ENCODE peak calls at places on chromosome 21, in six cellular contexts. M is mammary epithelial cell, V is gastrocnemius medialis, P is tibial artery, B is caudate nucleus, K is GM23338. U is an unnamed sample.
A peak's percentile ranks its signal among the peaks of the same experiment; 100 is the strongest.

GRCh38 chr21:20789696-20790095 is 208.5 kb upstream of the NCAM2 start:
- DNase-seq in K (no peak), V (no peak), B (no peak), P (no peak), M (no peak), U (no peak)

GRCh38 chr21:28633803-28634572 is 358.7 kb downstream of the LTN1 start:
- DNase-seq in K (no peak), P (peak; percentile 45), M (peak; percentile 89), V (no peak), B (no peak), U (peak; percentile 91)

GRCh38 chr21:28230559-28230958 is 762.1 kb downstream of the LTN1 start:
- DNase-seq in B (no peak), K (no peak), M (no peak), P (no peak), V (no peak), U (no peak)

GRCh38 chr21:28699591-28700259 is 293.0 kb downstream of the LTN1 start:
- DNase-seq in M (peak; percentile 47), V (no peak), B (no peak), P (no peak), K (no peak), U (peak; percentile 46)

GRCh38 chr21:38839683-38840286 is 34.1 kb downstream of the ETS2 start:
- DNase-seq in B (no peak), K (no peak), V (no peak), M (peak; percentile 97), P (no peak), U (peak; percentile 79)

GRCh38 chr21:41074607-41075184 is 93.3 kb upstream of the BACE2 start:
- DNase-seq in M (no peak), K (no peak), B (no peak), P (no peak), V (no peak), U (no peak)

GRCh38 chr21:17612023-17612564 is 607 bp downstream of the BTG3 start:
- DNase-seq in K (peak; percentile 70), M (peak; percentile 83), V (no peak), P (peak; percentile 38), B (no peak), U (peak; percentile 22)

GRCh38 chr21:34075760-34076159 is 2.4 kb downstream of the MRPS6 start:
- DNase-seq in M (no peak), P (no peak), K (no peak), V (no peak), B (no peak), U (no peak)

GRCh38 chr21:14691924-14692323 is 145.8 kb upstream of the SAMSN1 start:
- DNase-seq in B (no peak), M (no peak), V (no peak), K (no peak), P (no peak), U (no peak)

GRCh38 chr21:25244735-25245134 is 362.5 kb downstream of the MRPL39 start:
- DNase-seq in K (no peak), B (no peak), P (no peak), M (no peak), V (no peak), U (no peak)

GRCh38 chr21:15000076-15000475 is 64.7 kb downstream of the NRIP1 start:
- DNase-seq in M (peak; percentile 50), B (no peak), V (no peak), K (no peak), P (no peak), U (no peak)

GRCh38 chr21:25189497-25189896 is 417.8 kb downstream of the MRPL39 start:
- DNase-seq in P (no peak), K (no peak), V (no peak), M (no peak), B (no peak), U (no peak)

GRCh38 chr21:21559285-21560045 is 561.3 kb downstream of the NCAM2 start:
- DNase-seq in B (no peak), P (no peak), M (no peak), K (no peak), V (no peak), U (no peak)

GRCh38 chr21:41397416-41397815 is 28.6 kb upstream of the MX1 start:
- DNase-seq in K (no peak), V (no peak), M (no peak), B (no peak), P (no peak), U (no peak)

GRCh38 chr21:44379991-44380865 is 26.8 kb downstream of the TRPM2 start:
- DNase-seq in P (no peak), M (no peak), K (peak; percentile 19), B (no peak), V (no peak), U (no peak)

GRCh38 chr21:42093991-42094417 is 22.9 kb downstream of the UMODL1 start:
- DNase-seq in K (no peak), B (no peak), P (peak; percentile 75), V (no peak), M (peak; percentile 90), U (no peak)

GRCh38 chr21:39121600-39122355 is 61.5 kb downstream of the PSMG1 start:
- DNase-seq in V (no peak), B (no peak), P (no peak), K (no peak), M (peak; percentile 48), U (no peak)

GRCh38 chr21:42496839-42497202 is 797 bp upstream of the RSPH1 start:
- DNase-seq in M (no peak), B (peak; percentile 72), K (peak; percentile 74), P (no peak), V (no peak), U (no peak)

GRCh38 chr21:43611598-43612369 is 47.5 kb downstream of the HSF2BP start:
- DNase-seq in V (peak; percentile 24), K (peak; percentile 85), P (peak; percentile 71), M (peak; percentile 57), B (no peak), U (no peak)

GRCh38 chr21:28089599-28090421 is 902.9 kb downstream of the LTN1 start:
- DNase-seq in M (no peak), B (no peak), K (peak; percentile 7), P (no peak), V (no peak), U (no peak)

GRCh38 chr21:24903954-24904635 is 703.2 kb downstream of the MRPL39 start:
- DNase-seq in K (no peak), V (no peak), P (no peak), B (no peak), M (no peak), U (no peak)

GRCh38 chr21:44021064-44021463 is 9.0 kb downstream of the TRAPPC10 start:
- DNase-seq in P (no peak), K (no peak), M (no peak), B (no peak), V (no peak), U (no peak)

GRCh38 chr21:17784604-17785402 is 34.4 kb downstream of the C21orf91 start:
- DNase-seq in M (no peak), V (no peak), B (no peak), P (no peak), K (no peak), U (no peak)

GRCh38 chr21:44431300-44431699 is 24.0 kb upstream of the LRRC3 start:
- DNase-seq in K (no peak), B (no peak), P (no peak), V (peak; percentile 0), M (no peak), U (no peak)

GRCh38 chr21:24727803-24728425 is 879.4 kb downstream of the MRPL39 start:
- DNase-seq in M (no peak), V (no peak), K (peak; percentile 12), B (no peak), P (no peak), U (no peak)

GRCh38 chr21:26449161-26449560 is 123.9 kb downstream of the CYYR1 start:
- DNase-seq in V (no peak), M (peak; percentile 87), K (no peak), P (no peak), B (no peak), U (peak; percentile 46)

GRCh38 chr21:22223385-22223784 is 1225.2 kb downstream of the NCAM2 start:
- DNase-seq in P (no peak), B (no peak), M (no peak), V (no peak), K (no peak), U (no peak)

GRCh38 chr21:21030311-21030710 is 32.1 kb downstream of the NCAM2 start:
- DNase-seq in M (no peak), B (no peak), V (no peak), P (no peak), K (no peak), U (no peak)

GRCh38 chr21:16180613-16181012 is 450.8 kb downstream of the USP25 start:
- DNase-seq in K (peak; percentile 57), B (no peak), P (no peak), V (no peak), M (no peak), U (no peak)

GRCh38 chr21:16179732-16180131 is 449.9 kb downstream of the USP25 start:
- DNase-seq in K (no peak), V (no peak), M (no peak), B (no peak), P (no peak), U (no peak)

GRCh38 chr21:16176570-16176969 is 446.8 kb downstream of the USP25 start:
- DNase-seq in V (no peak), P (no peak), M (no peak), K (no peak), B (no peak), U (no peak)

GRCh38 chr21:16185766-16186165 is 456.0 kb downstream of the USP25 start:
- DNase-seq in P (no peak), M (no peak), B (no peak), K (no peak), V (no peak), U (no peak)

GRCh38 chr21:16181024-16181423 is 451.2 kb downstream of the USP25 start:
- DNase-seq in K (no peak), V (no peak), B (no peak), P (no peak), M (no peak), U (no peak)
- H3K27ac ChIP-seq in K (no peak overlapping the region), V (no peak overlapping the region), B (peak overlapping the region; percentile 42), P (no peak overlapping the region), M (no peak overlapping the region), U (no peak overlapping the region)

GRCh38 chr21:35268261-35268660 is 219.2 kb upstream of the RUNX1 start:
- DNase-seq in V (no peak), P (no peak), M (no peak), B (no peak), K (no peak), U (no peak)

GRCh38 chr21:35265170-35265877 is 216.2 kb upstream of the RUNX1 start:
- DNase-seq in V (no peak), K (no peak), B (no peak), M (peak; percentile 94), P (no peak), U (peak; percentile 82)

GRCh38 chr21:35268817-35269216 is 219.7 kb upstream of the RUNX1 start:
- DNase-seq in K (no peak), V (no peak), M (no peak), P (no peak), B (no peak), U (no peak)

GRCh38 chr21:35266546-35266945 is 217.4 kb upstream of the RUNX1 start:
- DNase-seq in B (no peak), M (peak; percentile 60), K (no peak), P (no peak), V (no peak), U (peak; percentile 57)
- H3K27ac ChIP-seq in B (no peak overlapping the region), M (peak overlapping the region; percentile 66), K (no peak overlapping the region), P (no peak overlapping the region), V (no peak overlapping the region), U (peak overlapping the region; percentile 89)

GRCh38 chr21:32356874-32357395 is 35.9 kb downstream of the URB1 start:
- DNase-seq in P (no peak), B (no peak), V (no peak), K (no peak), M (no peak), U (no peak)
- H3K27ac ChIP-seq in P (no peak overlapping the region), B (no peak overlapping the region), V (no peak overlapping the region), K (no peak overlapping the region), M (no peak overlapping the region), U (no peak overlapping the region)

GRCh38 chr21:45524756-45525152 is 17.5 kb downstream of the SLC19A1 start:
- DNase-seq in P (no peak), K (no peak), B (no peak), M (no peak), V (no peak), U (no peak)
- H3K27ac ChIP-seq in P (no peak overlapping the region), K (no peak overlapping the region), B (no peak overlapping the region), M (no peak overlapping the region), V (no peak overlapping the region), U (no peak overlapping the region)